ENCODE peak calls at places on chromosomes 12 and 14, in eight cellular contexts. R, D, W, H, L, Y, V and F are unnamed samples.

GRCh38 chr14:102049258-102050025 is 37.4 kb downstream of the HSP90AA1 start:
- DNase-seq in R (no peak), D (no peak), W (no peak), H (no peak), L (no peak), Y (no peak), V (no peak), F (no peak)

GRCh38 chr14:89372156-89372555 is 44.9 kb downstream of the FOXN3 start:
- DNase-seq in R (no peak), D (no peak), W (no peak), H (peak), L (no peak), Y (no peak), V (no peak), F (no peak)

GRCh38 chr12:111756681-111757080 is 10.1 kb upstream of the ALDH2 start:
- DNase-seq in R (no peak), D (no peak), W (no peak), H (no peak), L (no peak), Y (no peak), V (no peak), F (no peak)

GRCh38 chr12:90261283-90261682 is 552.6 kb upstream of the ATP2B1 start:
- DNase-seq in R (no peak), D (no peak), W (no peak), H (peak), L (no peak), Y (no peak), V (no peak), F (no peak)

GRCh38 chr14:63852271-63852816 is 460 bp upstream of the SYNE2 start:
- DNase-seq in R (no peak), D (no peak), W (peak), H (peak), L (no peak), Y (no peak), V (no peak), F (no peak)

GRCh38 chr12:44775916-44776315 is 100.2 kb downstream of the NELL2 start:
- DNase-seq in R (no peak), D (no peak), W (no peak), H (no peak), L (no peak), Y (no peak), V (no peak), F (no peak)

GRCh38 chr12:53219116-53219955 is 12.3 kb upstream of the ITGB7 start:
- DNase-seq in R (no peak), D (peak), W (peak), H (peak), L (no peak), Y (no peak), V (no peak), F (no peak)

GRCh38 chr14:75896341-75896740 is 85.5 kb downstream of the TGFB3 start:
- DNase-seq in R (no peak), D (no peak), W (no peak), H (no peak), L (peak), Y (no peak), V (no peak), F (no peak)

GRCh38 chr12:122356192-122356635 is 66.3 kb downstream of the CLIP1 start:
- DNase-seq in R (no peak), D (no peak), W (peak), H (peak), L (peak), Y (no peak), V (peak), F (no peak)

GRCh38 chr12:49126852-49127763 is 4.1 kb downstream of the TUBA1B start:
- DNase-seq in R (no peak), D (no peak), W (peak), H (peak), L (no peak), Y (no peak), V (no peak), F (no peak)

GRCh38 chr14:104975481-104976197 is 2.5 kb downstream of the AHNAK2 start:
- DNase-seq in R (no peak), D (no peak), W (peak), H (no peak), L (no peak), Y (no peak), V (no peak), F (no peak)

GRCh38 chr14:86766469-86766868 is 1226.5 kb downstream of the GALC start:
- DNase-seq in R (no peak), D (no peak), W (no peak), H (no peak), L (no peak), Y (no peak), V (no peak), F (no peak)

GRCh38 chr14:91835197-91835919 is 32.0 kb downstream of the TC2N start:
- DNase-seq in R (no peak), D (no peak), W (peak), H (no peak), L (no peak), Y (no peak), V (no peak), F (no peak)

GRCh38 chr14:61355892-61356325 is 34.5 kb downstream of the PRKCH start:
- DNase-seq in R (no peak), D (peak), W (no peak), H (peak), L (no peak), Y (no peak), V (peak), F (no peak)

GRCh38 chr12:74066476-74066875 is 471.2 kb upstream of the ATXN7L3B start:
- DNase-seq in R (no peak), D (no peak), W (no peak), H (no peak), L (no peak), Y (no peak), V (no peak), F (no peak)

GRCh38 chr14:98181768-98182167 is 1090.2 kb downstream of the BCL11B start:
- DNase-seq in R (no peak), D (no peak), W (no peak), H (no peak), L (no peak), Y (no peak), V (no peak), F (no peak)

GRCh38 chr12:51980051-51980808 is 26.5 kb upstream of the TAMALIN start:
- DNase-seq in R (no peak), D (no peak), W (peak), H (peak), L (peak), Y (no peak), V (no peak), F (no peak)

GRCh38 chr12:25364529-25365339 is 114.0 kb upstream of the KRAS start:
- DNase-seq in R (no peak), D (no peak), W (peak), H (no peak), L (no peak), Y (no peak), V (no peak), F (no peak)

GRCh38 chr12:19206493-19207077 is 77.1 kb downstream of the PLEKHA5 start:
- DNase-seq in R (no peak), D (no peak), W (no peak), H (no peak), L (no peak), Y (no peak), V (no peak), F (no peak)

GRCh38 chr14:65210118-65210826 is 108.0 kb upstream of the MAX start:
- DNase-seq in R (no peak), D (no peak), W (peak), H (peak), L (no peak), Y (no peak), V (no peak), F (no peak)

GRCh38 chr14:61103541-61104339 is 122.7 kb downstream of the SLC38A6 start:
- DNase-seq in R (peak), D (peak), W (peak), H (peak), L (peak), Y (peak), V (peak), F (peak)

GRCh38 chr14:49972840-49973239 is 80.0 kb downstream of the ARF6 start:
- DNase-seq in R (no peak), D (no peak), W (peak), H (peak), L (peak), Y (no peak), V (no peak), F (peak)

GRCh38 chr12:132776816-132777568 is 15.4 kb upstream of the ANKLE2 start:
- DNase-seq in R (no peak), D (no peak), W (no peak), H (peak), L (no peak), Y (no peak), V (no peak), F (no peak)

GRCh38 chr14:29028973-29029582 is 262.5 kb downstream of the FOXG1 start:
- DNase-seq in R (no peak), D (no peak), W (no peak), H (peak), L (no peak), Y (no peak), V (no peak), F (no peak)

GRCh38 chr12:26058308-26058707 is 66.5 kb downstream of the BHLHE41 start:
- DNase-seq in R (no peak), D (no peak), W (peak), H (no peak), L (no peak), Y (no peak), V (no peak), F (no peak)

GRCh38 chr12:102010265-102010994 is 51.4 kb downstream of the WASHC3 start:
- DNase-seq in R (no peak), D (no peak), W (peak), H (no peak), L (no peak), Y (no peak), V (no peak), F (no peak)

DNA sequence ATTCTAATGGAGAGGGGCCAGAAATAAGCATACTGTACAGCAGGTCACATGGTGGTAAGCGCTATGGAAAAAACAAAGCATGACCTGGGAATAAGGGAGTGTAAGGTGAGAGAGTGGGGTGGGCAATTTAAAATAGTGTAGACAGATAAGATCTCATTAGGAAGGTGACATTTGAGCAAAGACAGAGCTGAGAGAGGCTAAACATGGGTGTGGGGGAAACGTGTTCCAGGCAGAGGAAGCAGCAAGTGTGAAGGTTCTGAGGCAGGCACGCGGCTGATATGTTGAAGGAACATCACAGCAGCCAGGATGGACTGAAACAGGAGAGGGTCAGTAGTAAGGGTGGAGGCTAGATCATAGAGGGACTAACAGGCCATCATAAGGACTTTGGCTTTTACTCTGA is 126.8 kb downstream of the SAMD4A start:
- DNase-seq in R (no peak), D (no peak), W (no peak), H (no peak), L (no peak), Y (no peak), V (no peak), F (no peak)
- TF ChIP-seq CTCF in R (no peak), D (no peak), W (no peak), H (no peak), L (no peak), Y (no peak), V (no peak), F (no peak)

DNA sequence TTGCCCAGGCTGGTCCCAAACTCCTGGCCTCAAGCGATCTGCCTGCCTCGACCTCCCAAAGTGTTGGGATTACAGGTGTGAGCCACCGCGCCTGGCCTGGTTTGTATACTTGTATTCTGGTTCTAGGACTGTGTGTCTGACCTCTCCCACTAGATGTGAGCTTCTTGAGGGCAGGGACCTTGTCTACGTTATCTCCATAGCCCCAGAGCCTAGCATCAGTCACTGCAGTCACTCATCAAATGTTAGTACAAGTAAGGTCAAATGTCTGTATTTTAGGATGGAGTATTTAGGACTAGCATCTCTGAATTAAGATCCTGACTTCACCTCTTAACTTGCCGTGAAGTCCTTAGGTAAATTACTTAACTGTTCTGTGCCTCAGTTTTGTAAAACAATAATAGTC is 2.9 kb downstream of the RILPL2 start:
- DNase-seq in R (no peak), D (no peak), W (no peak), H (no peak), L (no peak), Y (no peak), V (no peak), F (no peak)
- H3K4me3 ChIP-seq in R (no peak), D (peak), W (peak), H (no peak), L (no peak), Y (no peak), V (no peak), F (no peak)

GRCh38 chr14:31084385-31084784 is 58.2 kb upstream of the STRN3 start:
- DNase-seq in R (no peak), D (no peak), W (peak), H (no peak), L (no peak), Y (no peak), V (no peak), F (no peak)
- TF ChIP-seq CTCF in R (no peak), D (no peak), W (no peak), H (no peak), L (no peak), Y (no peak), V (no peak), F (no peak)

DNA sequence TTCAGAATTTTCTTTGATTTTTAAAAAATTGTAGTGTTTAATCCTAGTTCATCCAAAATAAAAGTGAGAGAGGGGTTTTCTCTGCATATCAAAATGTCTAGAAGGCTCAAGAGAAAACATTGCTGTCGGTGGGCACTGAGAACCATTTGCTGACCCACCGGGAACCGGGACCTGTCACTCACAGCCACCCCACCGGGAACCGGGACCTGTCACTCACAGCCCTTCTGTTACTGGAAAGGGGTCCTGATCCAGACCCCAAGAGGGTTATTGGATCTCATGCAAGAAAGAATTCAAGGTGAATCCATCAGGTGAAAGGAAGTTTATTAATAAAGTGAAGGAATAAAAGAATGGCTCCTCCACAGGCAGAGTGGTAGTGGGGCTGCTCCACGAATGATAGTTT is 106.0 kb upstream of the SFSWAP start:
- DNase-seq in R (no peak), D (no peak), W (no peak), H (no peak), L (no peak), Y (no peak), V (no peak), F (no peak)
- H3K4me3 ChIP-seq in R (no peak), D (no peak), W (no peak), H (no peak), L (no peak), Y (no peak), V (no peak), F (no peak)

GRCh38 chr12:117854339-117855012 is 114.3 kb downstream of the KSR2 start:
- DNase-seq in R (no peak), D (no peak), W (peak), H (peak), L (no peak), Y (no peak), V (no peak), F (no peak)
- TF ChIP-seq CTCF in R (peak), D (no peak), W (peak), H (peak), L (peak), Y (peak), V (peak), F (peak)

GRCh38 chr14:80350707-80351106 is 139.4 kb upstream of the DIO2 start:
- DNase-seq in R (no peak), D (no peak), W (no peak), H (peak), L (no peak), Y (no peak), V (no peak), F (no peak)
- H3K4me3 ChIP-seq in R (no peak), D (no peak), W (no peak), H (no peak), L (no peak), Y (no peak), V (no peak), F (no peak)